ENCODE peak calls at places on chromosomes 5 and 9, in four cellular contexts. H is PC-3, F is SK-N-SH, X is MM.1S. V is an unnamed sample.

GRCh38 chr5:44001675-44002380 is 387.4 kb downstream of the FGF10 start:
- DNase-seq in F (no peak), X (no peak), H (peak), V (no peak)

GRCh38 chr9:97984188-97985057 is 1.3 kb downstream of the ANP32B start:
- DNase-seq in X (peak), F (peak), H (peak), V (peak)

GRCh38 chr5:84032404-84032803 is 311.7 kb upstream of the HAPLN1 start:
- DNase-seq in H (peak), X (no peak), F (no peak), V (no peak)

GRCh38 chr5:38018011-38018410 is 178.2 kb upstream of the GDNF start:
- DNase-seq in F (no peak), X (no peak), H (no peak), V (no peak)

GRCh38 chr9:133994359-133995011 is 2.4 kb upstream of the VAV2 start:
- DNase-seq in F (peak), H (peak), X (peak), V (peak)

GRCh38 chr5:75668988-75669760 is 48.1 kb downstream of the POC5 start:
- DNase-seq in F (no peak), H (peak), X (peak), V (peak)

GRCh38 chr5:158139161-158139560 is 280.2 kb upstream of the CLINT1 start:
- DNase-seq in H (peak), X (no peak), F (no peak), V (no peak)

GRCh38 chr5:59275537-59276276 is 617.8 kb downstream of the PDE4D start:
- DNase-seq in X (no peak), F (no peak), H (no peak), V (no peak)

GRCh38 chr9:81312346-81312745 is 377.0 kb downstream of the TLE1 start:
- DNase-seq in F (peak), X (no peak), H (peak), V (no peak)

GRCh38 chr5:108432024-108432423 is 50.1 kb upstream of the FBXL17 start:
- DNase-seq in F (no peak), H (peak), X (no peak), V (no peak)

GRCh38 chr5:38453506-38453905 is 102.9 kb downstream of the LIFR start:
- DNase-seq in X (peak), H (no peak), F (no peak), V (peak)

GRCh38 chr9:21747171-21747570 is 55.3 kb upstream of the MTAP start:
- DNase-seq in F (no peak), X (no peak), H (peak), V (no peak)

GRCh38 chr5:17381926-17382325 is 116.1 kb upstream of the TAF11L2 start:
- DNase-seq in X (no peak), F (no peak), H (no peak), V (peak)

GRCh38 chr9:4344946-4345345 is 45.1 kb upstream of the GLIS3 start:
- DNase-seq in X (no peak), F (no peak), H (no peak), V (no peak)

GRCh38 chr9:114484854-114485443 is 20.3 kb downstream of the WHRN start:
- DNase-seq in H (peak), X (peak), F (no peak), V (no peak)

GRCh38 chr9:122334916-122335315 is 35.9 kb upstream of the PTGS1 start:
- DNase-seq in H (no peak), X (no peak), F (no peak), V (no peak)

GRCh38 chr5:181189962-181190710 is 14.9 kb downstream of the TRIM7 start:
- DNase-seq in X (no peak), F (no peak), H (no peak), V (peak)

GRCh38 chr5:113071401-113071800 is 94.8 kb downstream of the DCP2 start:
- DNase-seq in X (no peak), H (no peak), F (no peak), V (no peak)

DNA sequence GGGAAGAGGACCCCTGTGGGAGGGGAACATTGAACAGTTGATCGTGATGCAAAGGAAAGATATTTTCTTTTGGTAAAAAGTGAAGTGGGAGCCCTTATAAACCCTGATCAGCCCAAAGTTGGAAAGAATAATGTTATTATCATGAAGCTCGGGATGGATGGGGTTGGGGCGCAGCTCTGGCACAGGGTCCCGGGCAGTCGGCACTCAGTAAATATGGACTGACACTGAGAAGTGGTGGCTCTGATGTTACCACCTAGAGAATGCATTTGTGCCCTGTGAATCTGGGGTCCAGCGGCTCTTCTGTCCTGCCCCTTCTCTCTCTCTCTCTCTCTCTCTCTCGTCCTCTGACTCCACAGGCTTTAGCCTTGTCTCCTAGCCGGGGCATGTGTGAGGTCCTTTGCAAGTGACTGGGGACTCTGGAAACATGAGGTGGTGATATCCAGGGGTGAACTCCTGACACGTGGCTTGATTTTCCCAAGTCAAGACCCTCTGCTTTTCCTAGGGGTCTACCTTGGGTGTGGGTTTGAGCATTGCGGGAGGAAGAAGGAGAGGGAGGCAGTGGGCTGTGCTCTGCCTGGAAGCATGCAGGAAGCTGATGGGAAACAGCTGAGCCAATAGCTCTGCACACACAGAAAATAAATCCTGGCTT is 162.7 kb downstream of the MACROH2A1 start:
- DNase-seq in X (no peak), H (no peak), F (no peak), V (no peak)
- TF ChIP-seq EZH2phosphoT487 in X (no peak), H (no peak), F (no peak), V (no peak)

DNA sequence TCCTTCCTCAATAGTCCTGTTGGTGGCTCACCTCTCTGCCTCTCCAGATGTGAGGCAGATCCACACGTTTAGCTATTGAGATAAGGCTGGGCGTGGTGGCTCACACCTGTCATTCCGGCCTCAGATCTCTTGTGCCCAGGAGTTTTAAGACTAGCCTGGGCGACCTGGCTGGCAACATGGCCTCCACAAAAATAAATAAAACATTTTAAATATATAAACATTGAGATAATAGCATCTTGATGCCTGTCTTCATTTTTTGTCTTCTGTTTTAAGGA is 1.4 kb upstream of the TMEM250 start:
- DNase-seq in H (no peak), X (no peak), F (no peak), V (no peak)
- H3K4me3 ChIP-seq in H (peak), X (no peak), F (peak), V (peak)

DNA sequence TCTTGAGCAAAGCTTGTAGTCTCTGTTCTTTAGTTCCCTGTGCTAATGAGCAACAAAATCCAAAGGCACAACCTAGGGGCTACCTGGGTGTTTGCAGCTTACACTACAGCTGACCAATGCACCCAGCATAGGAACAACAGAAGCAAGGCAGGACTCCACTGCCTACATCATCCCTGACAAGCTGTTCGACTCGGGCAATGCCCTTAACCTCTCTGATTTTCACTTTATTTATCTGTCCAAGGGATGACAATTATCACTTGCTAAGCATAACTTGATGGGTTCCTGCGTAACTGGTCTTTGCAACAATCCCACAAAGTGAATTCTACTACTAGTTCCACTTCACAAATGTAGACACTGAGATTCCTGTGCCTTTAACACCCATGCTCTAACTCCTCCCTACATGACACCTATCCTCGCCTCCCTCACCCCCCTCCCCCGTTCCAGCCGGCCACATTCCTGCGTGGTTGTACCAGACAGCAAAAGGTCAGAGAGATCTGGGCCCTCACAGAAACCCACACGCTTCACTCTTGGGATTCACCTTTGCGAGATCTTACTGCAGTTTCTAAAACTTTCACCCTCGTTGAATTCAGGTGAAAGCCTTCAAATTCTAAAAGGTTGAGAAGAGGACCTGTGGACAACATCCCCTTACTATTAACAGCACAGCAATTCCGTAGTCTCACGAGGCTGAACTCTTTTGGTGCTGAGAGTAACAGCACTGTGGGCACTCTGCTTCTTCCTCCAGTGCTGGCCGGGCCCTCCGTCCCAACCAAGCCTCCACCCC is 995 bp downstream of the IPPK start:
- DNase-seq in H (peak), X (peak), F (peak), V (peak)
- TF ChIP-seq EZH2phosphoT487 in H (no peak), X (no peak), F (no peak), V (no peak)

GRCh38 chr9:126781717-126782388 is 23.0 kb upstream of the ZBTB43 start:
- DNase-seq in X (peak), F (peak), H (peak), V (peak)

GRCh38 chr9:126777733-126778132 is 27.1 kb upstream of the ZBTB43 start:
- DNase-seq in H (peak), F (no peak), X (no peak), V (no peak)

GRCh38 chr9:126783958-126784357 is 20.9 kb upstream of the ZBTB43 start:
- DNase-seq in H (no peak), X (no peak), F (no peak), V (no peak)

GRCh38 chr9:126784401-126784800 is 20.4 kb upstream of the ZBTB43 start:
- DNase-seq in H (no peak), F (no peak), X (no peak), V (no peak)

DNA sequence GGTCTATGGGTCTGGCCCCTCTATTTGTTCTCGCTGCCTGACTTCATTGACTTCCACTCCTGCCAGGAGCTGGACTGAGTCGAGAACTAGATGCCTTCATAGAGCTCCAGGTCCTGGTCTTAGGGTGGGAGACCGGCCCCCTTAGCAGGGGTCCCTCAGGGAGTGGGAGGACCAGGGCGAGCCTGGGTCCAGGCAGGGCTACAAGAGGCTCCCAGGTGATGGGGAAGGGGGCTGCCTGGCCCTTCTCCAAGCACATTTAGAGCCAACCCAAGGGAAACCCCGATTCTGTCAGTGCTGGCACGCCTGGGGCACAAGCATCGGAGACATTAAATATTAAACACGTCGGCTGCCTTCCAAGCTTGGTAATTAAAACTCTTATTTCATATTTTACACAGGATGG is 23.7 kb upstream of the ZBTB43 start:
- DNase-seq in X (no peak), F (no peak), H (no peak), V (no peak)
- H3K4me3 ChIP-seq in X (no peak), F (no peak), H (peak), V (no peak)

DNA sequence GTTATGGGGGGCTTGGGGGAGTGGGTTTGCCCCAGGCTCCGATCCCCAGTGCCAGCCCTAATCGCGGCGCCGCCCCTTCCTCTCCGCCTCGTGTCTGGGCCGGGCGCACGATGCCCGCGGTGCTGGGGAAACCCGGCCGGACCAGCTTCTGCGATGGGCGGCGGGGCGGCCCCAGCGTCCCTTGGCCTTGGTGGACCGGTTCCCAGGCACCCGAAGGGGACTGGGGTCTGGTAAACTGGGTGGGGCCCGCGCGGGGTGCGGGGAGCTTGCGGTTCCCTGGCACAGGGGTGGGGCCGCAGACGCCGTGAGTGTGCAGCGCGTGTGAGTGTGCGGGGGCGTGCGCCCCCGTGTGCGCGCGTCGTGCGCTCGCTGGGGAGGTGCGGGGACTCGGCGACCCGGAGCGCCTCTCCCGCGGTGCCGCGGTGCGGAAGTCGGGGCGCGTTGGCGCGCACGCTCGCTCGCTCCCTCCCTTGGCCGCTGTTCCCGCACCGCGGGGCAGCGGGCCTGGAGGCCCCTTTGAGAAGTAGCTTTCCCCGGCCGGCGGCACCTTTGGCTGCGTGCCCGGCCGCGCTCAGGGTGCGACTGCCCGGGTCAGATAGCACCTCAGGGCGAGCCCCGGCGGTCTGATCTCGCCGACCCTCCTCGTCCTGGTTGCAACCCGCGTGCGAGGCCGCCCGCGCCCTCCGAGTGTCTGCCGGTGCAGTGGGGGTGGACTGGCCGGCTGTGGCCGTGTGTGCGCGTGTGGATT is 568 bp downstream of the MACIR start:
- DNase-seq in X (peak), F (peak), H (peak), V (peak)
- TF ChIP-seq EZH2phosphoT487 in X (no peak), F (no peak), H (peak), V (no peak)

GRCh38 chr5:72378636-72379289 is 58.6 kb downstream of the PTCD2 start:
- DNase-seq in H (peak), X (no peak), F (peak), V (no peak)
- H3K4me3 ChIP-seq in H (no peak), X (no peak), F (no peak), V (no peak)

GRCh38 chr9:123335986-123336329 is 20.0 kb upstream of the CRB2 start:
- DNase-seq in X (no peak), H (no peak), F (no peak), V (no peak)

GRCh38 chr9:123336959-123337358 is 19.0 kb upstream of the CRB2 start:
- DNase-seq in F (no peak), H (no peak), X (no peak), V (no peak)

GRCh38 chr9:123334639-123335038 is 21.4 kb upstream of the CRB2 start:
- DNase-seq in F (no peak), H (no peak), X (no peak), V (no peak)

GRCh38 chr9:123336455-123336854 is 19.5 kb upstream of the CRB2 start:
- DNase-seq in X (peak), F (no peak), H (no peak), V (peak)

DNA sequence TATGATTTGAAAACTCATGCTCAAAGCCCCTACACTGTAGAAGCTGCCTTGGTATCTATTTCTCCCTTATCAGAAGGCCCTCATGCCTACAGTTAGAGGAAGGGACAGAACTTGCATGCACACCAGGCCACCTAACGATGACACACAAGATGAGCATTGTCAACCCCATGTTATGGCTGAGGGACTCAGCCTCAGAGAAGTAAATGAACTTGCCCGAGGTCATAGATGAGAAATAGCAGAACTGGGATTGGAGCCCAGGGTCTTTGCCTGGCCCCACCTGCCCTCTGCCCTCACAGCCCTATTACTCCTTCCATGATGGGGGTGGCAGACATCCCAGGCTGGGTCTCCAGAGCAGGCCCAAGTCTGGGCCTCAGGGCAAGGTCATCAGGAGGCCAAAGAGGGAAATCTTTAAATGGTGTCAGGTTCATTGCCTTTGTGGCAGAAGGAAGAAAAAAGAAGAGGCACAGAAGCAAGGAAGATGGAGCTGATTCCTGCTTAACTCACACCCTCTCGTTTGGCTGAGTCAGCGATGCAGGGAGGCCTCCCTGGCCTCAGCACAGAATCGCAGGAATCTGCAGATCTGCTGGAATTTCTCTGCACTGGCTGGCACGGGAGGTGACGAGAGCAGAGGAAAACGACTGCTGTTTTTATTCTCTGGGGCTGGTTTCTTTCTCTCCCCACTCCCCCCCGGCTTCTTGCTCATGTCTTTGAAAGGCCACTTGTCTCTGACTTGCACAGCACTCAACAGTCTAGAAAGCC is 20.6 kb upstream of the CRB2 start:
- DNase-seq in X (no peak), H (no peak), F (no peak), V (peak)
- TF ChIP-seq EZH2phosphoT487 in X (no peak), H (no peak), F (no peak), V (no peak)

GRCh38 chr9:95058121-95058785 is 259.3 kb downstream of the FANCC start:
- DNase-seq in F (no peak), H (no peak), X (no peak), V (no peak)
- H3K4me3 ChIP-seq in F (no peak), H (no peak), X (no peak), V (no peak)

DNA sequence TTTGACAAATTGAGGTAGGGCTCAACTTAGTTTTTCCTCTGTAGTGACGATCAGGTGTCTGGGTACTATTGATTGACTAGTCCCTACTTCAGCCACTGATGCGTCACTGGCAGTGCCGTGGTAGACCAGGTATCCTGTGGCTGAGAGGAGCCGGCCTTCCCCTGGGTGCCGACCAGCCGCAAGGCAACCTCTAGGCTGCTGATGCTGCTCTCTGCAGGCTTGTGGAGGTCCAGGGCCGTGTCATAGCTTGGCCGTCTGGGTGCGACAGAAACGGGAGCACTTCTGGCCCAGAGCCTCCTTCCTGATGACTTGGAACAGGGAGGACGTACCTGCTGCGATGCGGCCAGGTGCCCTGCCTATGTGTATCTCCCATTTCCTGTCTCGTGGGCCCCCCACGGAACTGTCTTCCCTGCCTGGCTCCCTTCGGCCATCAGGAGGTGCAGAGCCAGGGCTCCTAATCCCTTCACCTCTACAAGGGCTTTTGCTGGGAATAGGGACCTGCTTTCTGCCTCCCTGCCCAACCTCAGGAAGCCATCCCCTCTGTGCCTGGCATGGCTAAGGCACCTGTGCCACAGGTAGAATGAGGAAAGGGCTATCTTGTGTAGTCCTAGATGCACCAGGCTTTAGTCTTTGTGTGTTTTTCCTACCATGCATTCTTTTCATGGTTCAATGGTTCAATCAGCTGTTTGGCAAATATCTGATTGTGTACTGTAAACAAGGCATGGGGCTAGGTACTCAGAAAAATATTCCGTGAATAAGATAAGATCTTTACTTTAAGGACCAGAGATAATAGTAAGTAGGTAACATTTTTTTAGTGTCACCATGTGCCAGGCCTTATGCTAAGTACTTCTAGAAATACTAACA is 44.6 kb downstream of the MVB12B start:
- DNase-seq in F (no peak), H (no peak), X (no peak), V (no peak)
- TF ChIP-seq EZH2phosphoT487 in F (no peak), H (no peak), X (no peak), V (no peak)

V was measured in OCI-LY7.